ENCODE peak calls at places on chromosomes 6 and 20, in five cellular contexts. V is coronary artery, U is fibroblast of lung, Y is spleen, P is mammary epithelial cell. C is an unnamed sample.

GRCh38 chr6:158654498-158654897 is 4.6 kb downstream of the SYTL3 start:
- DNase-seq in U (peak; percentile 89), P (peak; percentile 20), Y (peak; percentile 84), V (no peak), C (peak; percentile 29)

GRCh38 chr20:16479666-16480065 is 93.6 kb downstream of the KIF16B start:
- DNase-seq in V (no peak), P (no peak), U (peak; percentile 45), Y (no peak), C (no peak)

GRCh38 chr6:28808383-28808782 is 115.4 kb downstream of the TRIM27 start:
- DNase-seq in U (no peak), P (no peak), Y (no peak), V (no peak), C (no peak)

GRCh38 chr6:38012573-38012972 is 193.0 kb downstream of the ZFAND3 start:
- DNase-seq in V (no peak), P (peak; percentile 30), U (peak; percentile 77), Y (no peak), C (peak; percentile 50)

GRCh38 chr6:89834884-89835792 is 5.5 kb downstream of the CASP8AP2 start:
- DNase-seq in U (no peak), Y (no peak), V (peak; percentile 36), P (no peak), C (peak; percentile 34)

GRCh38 chr6:75344455-75344854 is 59.9 kb upstream of the TMEM30A start:
- DNase-seq in U (no peak), P (no peak), Y (no peak), V (no peak), C (no peak)

GRCh38 chr6:121965739-121966138 is 433.7 kb upstream of the HSF2 start:
- DNase-seq in Y (no peak), U (no peak), P (no peak), V (no peak), C (no peak)

GRCh38 chr6:79584332-79584731 is 46.8 kb upstream of the SH3BGRL2 start:
- DNase-seq in P (no peak), U (no peak), Y (no peak), V (no peak), C (no peak)

GRCh38 chr6:108635505-108636226 is 74.9 kb downstream of the FOXO3 start:
- DNase-seq in P (peak; percentile 33), V (no peak), Y (peak; percentile 89), U (no peak), C (peak; percentile 62)

GRCh38 chr20:3163099-3164042 is 3.7 kb upstream of the FASTKD5 start:
- DNase-seq in U (no peak), V (no peak), P (no peak), Y (no peak), C (no peak)

GRCh38 chr6:89894169-89894568 is at the start of gene GJA10:
- DNase-seq in P (no peak), Y (no peak), U (no peak), V (no peak), C (no peak)

GRCh38 chr6:56850618-56851017 is 104.3 kb upstream of the BEND6 start:
- DNase-seq in U (no peak), Y (no peak), P (peak; percentile 8), V (no peak), C (no peak)

GRCh38 chr6:6925391-6926164 is 182.2 kb upstream of the RREB1 start:
- DNase-seq in Y (no peak), V (no peak), U (peak; percentile 7), P (no peak), C (no peak)

GRCh38 chr20:56736285-56736857 is 107.3 kb downstream of the TFAP2C start:
- DNase-seq in Y (no peak), P (no peak), V (no peak), U (no peak), C (no peak)

GRCh38 chr6:93678841-93679454 is 259.6 kb upstream of the EPHA7 start:
- DNase-seq in V (no peak), U (peak; percentile 22), Y (no peak), P (no peak), C (no peak)

GRCh38 chr20:35344354-35344837 is 52.2 kb upstream of the FAM83C start:
- DNase-seq in V (no peak), P (peak; percentile 69), Y (no peak), U (peak; percentile 91), C (no peak)

GRCh38 chr6:95795927-95796326 is 218.6 kb downstream of the MANEA start:
- DNase-seq in P (no peak), U (no peak), Y (no peak), V (no peak), C (no peak)

GRCh38 chr20:18324596-18325089 is 36.3 kb downstream of the ZNF133 start:
- DNase-seq in U (no peak), V (no peak), P (no peak), Y (no peak), C (no peak)

GRCh38 chr6:4413073-4413472 is 277.7 kb upstream of the ECI2 start:
- DNase-seq in P (no peak), V (no peak), Y (no peak), U (peak; percentile 57), C (no peak)

GRCh38 chr6:4415549-4415948 is 280.2 kb upstream of the ECI2 start:
- DNase-seq in P (no peak), Y (no peak), U (no peak), V (no peak), C (no peak)

DNA sequence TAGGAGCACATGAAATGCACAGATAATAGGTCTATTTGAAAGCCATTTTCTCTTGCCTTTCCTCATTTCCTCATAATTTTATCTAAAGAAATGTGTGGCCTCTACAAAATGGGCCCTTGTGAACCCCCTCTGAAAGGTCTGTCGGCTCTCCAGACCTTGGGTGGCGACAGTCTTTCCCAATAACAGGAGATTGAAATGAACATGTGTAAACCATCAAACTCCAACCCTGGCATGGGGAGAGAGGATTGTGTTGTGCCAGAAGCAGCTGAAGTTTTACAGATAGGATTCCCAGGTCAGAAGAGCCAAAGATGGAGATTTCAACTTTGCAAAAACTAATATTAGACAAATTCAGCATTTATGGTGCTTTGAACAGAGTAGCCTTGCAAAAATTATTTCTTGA is 277.1 kb upstream of the ECI2 start:
- DNase-seq in P (no peak), U (peak; percentile 32), V (no peak), Y (no peak), C (no peak)
- H3K27ac ChIP-seq in P (no peak overlapping the region), U (no peak overlapping the region), V (no peak overlapping the region), Y (no peak overlapping the region), C (no peak overlapping the region)

DNA sequence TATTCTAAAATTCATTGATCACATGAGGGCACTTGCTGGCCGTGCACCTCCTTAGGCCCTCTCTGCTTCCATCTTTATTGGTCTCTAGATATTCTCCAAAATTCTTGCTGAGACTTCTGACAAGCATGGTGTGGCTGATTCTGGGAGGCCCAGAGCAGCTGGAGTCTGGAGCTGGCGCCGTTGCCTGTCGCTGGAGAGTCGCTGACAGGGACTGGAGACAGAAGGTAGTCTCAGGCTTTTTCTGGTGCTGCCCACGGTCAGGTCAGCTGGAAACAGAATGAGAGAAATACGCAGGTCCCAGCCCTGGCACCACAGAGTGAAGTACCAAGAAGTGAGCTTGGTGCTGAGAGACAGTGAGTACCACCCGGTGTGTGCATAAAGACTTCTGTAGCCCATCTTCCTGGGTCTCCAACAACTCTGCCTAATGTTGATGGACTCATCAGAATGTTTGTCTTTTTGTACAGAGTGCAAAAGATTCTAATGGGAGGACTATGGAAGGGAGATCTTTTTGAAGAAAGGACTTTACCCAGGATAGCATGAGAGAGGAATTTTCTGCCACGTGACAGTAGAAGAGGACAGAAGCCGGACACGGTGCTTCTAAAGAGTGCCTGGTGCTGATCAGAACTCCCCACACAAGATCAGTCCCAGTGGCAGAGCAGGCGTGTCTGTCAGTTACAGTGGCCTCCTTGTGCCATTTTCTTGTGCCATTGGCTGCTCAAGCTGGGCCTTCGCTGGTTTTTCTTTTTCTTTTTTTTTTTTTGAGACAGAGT is 1.8 kb upstream of the ALDH8A1 start:
- DNase-seq in V (no peak), Y (no peak), U (no peak), P (no peak), C (no peak)
- H3K4me3 ChIP-seq in V (no peak overlapping the region), Y (no peak overlapping the region), U (no peak overlapping the region), P (no peak overlapping the region), C (no peak overlapping the region)

GRCh38 chr6:119979862-119980261 is 630.3 kb upstream of the MAN1A1 start:
- DNase-seq in P (no peak), Y (no peak), V (no peak), U (peak; percentile 33), C (no peak)
- TF ChIP-seq CTCF in P (peak; percentile 71), Y (no peak), V (no peak), U (peak; percentile 8), C (no peak)

GRCh38 chr20:64211874-64212658 is 43.5 kb upstream of the PCMTD2 start:
- DNase-seq in Y (no peak), P (no peak), V (no peak), U (no peak), C (no peak)
- H3K27ac ChIP-seq in Y (no peak overlapping the region), P (no peak overlapping the region), V (no peak overlapping the region), U (no peak overlapping the region), C (no peak overlapping the region)

GRCh38 chr6:154277578-154278128 is 79.0 kb downstream of the IPCEF1 start:
- DNase-seq in U (no peak), V (no peak), P (no peak), Y (no peak), C (no peak)
- H3K4me3 ChIP-seq in U (no peak overlapping the region), V (no peak overlapping the region), P (peak overlapping the region; percentile 53), Y (no peak overlapping the region), C (peak overlapping the region; percentile 20)

C was measured in CD8-positive, alpha-beta T cell.